ENCODE peak calls at places on chromosome 9, in six cellular contexts. J is prostate gland; D is EL; S is cardiac fibroblast; C is CD4-positive, alpha-beta memory T cell; O is neural crest cell. V is an unnamed sample.

GRCh38 chr9:33381231-33381791 is 21.1 kb downstream of the AQP7 start:
- DNase-seq in J (no peak), D (peak; percentile 22), S (no peak), C (no peak), O (no peak), V (peak; percentile 58)

GRCh38 chr9:116464987-116465571 is 222.0 kb upstream of the TRIM32 start:
- DNase-seq in J (no peak), D (no peak), S (no peak), C (no peak), O (no peak), V (no peak)

GRCh38 chr9:131727184-131727785 is 12.6 kb downstream of the RAPGEF1 start:
- DNase-seq in J (no peak), D (peak; percentile 77), S (peak; percentile 68), C (no peak), O (no peak), V (no peak)

GRCh38 chr9:116280529-116280928 is 126.9 kb downstream of the PAPPA start:
- DNase-seq in J (no peak), D (no peak), S (no peak), C (no peak), O (no peak), V (no peak)

GRCh38 chr9:106945727-106946690 is 83.0 kb downstream of the ZNF462 start:
- DNase-seq in J (no peak), D (peak; percentile 76), S (peak; percentile 94), C (no peak), O (no peak), V (no peak)

GRCh38 chr9:6034954-6035353 is 19.5 kb upstream of the RANBP6 start:
- DNase-seq in J (no peak), D (peak; percentile 12), S (peak; percentile 9), C (no peak), O (no peak), V (no peak)

GRCh38 chr9:77952641-77953341 is 78.8 kb downstream of the GNAQ start:
- DNase-seq in J (no peak), D (peak; percentile 43), S (peak; percentile 69), C (no peak), O (no peak), V (no peak)

GRCh38 chr9:36671561-36671960 is 98.9 kb downstream of the MELK start:
- DNase-seq in J (no peak), D (no peak), S (no peak), C (no peak), O (no peak), V (no peak)

GRCh38 chr9:105346273-105346672 is 101.6 kb upstream of the FSD1L start:
- DNase-seq in J (no peak), D (no peak), S (no peak), C (no peak), O (no peak), V (no peak)

GRCh38 chr9:106486685-106487084 is 376.3 kb upstream of the ZNF462 start:
- DNase-seq in J (no peak), D (no peak), S (no peak), C (no peak), O (no peak), V (no peak)

GRCh38 chr9:124286292-124286931 is 28.7 kb downstream of the NEK6 start:
- DNase-seq in J (no peak), D (peak; percentile 98), S (peak; percentile 89), C (no peak), O (no peak), V (no peak)

GRCh38 chr9:108444400-108445358 is 411.1 kb downstream of the ACTL7B start:
- DNase-seq in J (peak; percentile 41), D (peak; percentile 96), S (peak; percentile 97), C (no peak), O (no peak), V (no peak)

GRCh38 chr9:110986529-110986928 is 51.7 kb downstream of the LPAR1 start:
- DNase-seq in J (no peak), D (no peak), S (peak; percentile 39), C (no peak), O (no peak), V (no peak)

GRCh38 chr9:89748020-89748670 is 143.3 kb downstream of the GADD45G start:
- DNase-seq in J (no peak), D (no peak), S (no peak), C (no peak), O (no peak), V (no peak)

GRCh38 chr9:137313326-137313920 is 11.4 kb upstream of the NRARP start:
- DNase-seq in J (no peak), D (no peak), S (no peak), C (no peak), O (no peak), V (peak; percentile 84)

GRCh38 chr9:15104826-15105420 is 194.7 kb upstream of the FREM1 start:
- DNase-seq in J (peak; percentile 5), D (peak; percentile 23), S (peak; percentile 56), C (peak; percentile 46), O (peak; percentile 40), V (no peak)